ENCODE peak calls at places on chromosomes 5 and 9, in five cellular contexts. M, N, X, W and O are unnamed samples.

GRCh38 chr5:16390825-16391224 is 74.8 kb downstream of the ZNF622 start:
- DNase-seq in M (no peak), X (no peak), W (no peak), N (no peak), O (no peak)

GRCh38 chr5:144428326-144428725 is 257.7 kb downstream of the KCTD16 start:
- DNase-seq in X (no peak), N (no peak), M (no peak), W (no peak), O (no peak)

GRCh38 chr5:9173281-9174048 is 372.4 kb downstream of the SEMA5A start:
- DNase-seq in W (peak), X (no peak), N (no peak), M (peak), O (no peak)

GRCh38 chr5:102807878-102808502 is 52.9 kb downstream of the PAM start:
- DNase-seq in X (no peak), W (peak), M (no peak), N (no peak), O (no peak)

GRCh38 chr5:122457178-122457826 is 145.3 kb downstream of the SNCAIP start:
- DNase-seq in X (no peak), M (no peak), W (no peak), N (no peak), O (no peak)

GRCh38 chr5:127012933-127013332 is 17.4 kb downstream of the MARCHF3 start:
- DNase-seq in X (no peak), N (no peak), M (peak), W (peak), O (no peak)

GRCh38 chr5:173297813-173298212 is 30.4 kb downstream of the STC2 start:
- DNase-seq in N (no peak), X (no peak), M (no peak), W (no peak), O (no peak)

GRCh38 chr5:13385066-13385465 is 559.4 kb downstream of the DNAH5 start:
- DNase-seq in W (no peak), X (no peak), N (no peak), M (no peak), O (no peak)

GRCh38 chr9:80932181-80932580 is 757.2 kb downstream of the TLE1 start:
- DNase-seq in N (no peak), M (no peak), W (no peak), X (no peak), O (no peak)

GRCh38 chr5:565782-566445 is 41.7 kb upstream of the SLC9A3 start:
- DNase-seq in W (peak), M (no peak), N (peak), X (no peak), O (no peak)
- TF ChIP-seq CTCF in W (no peak), M (no peak), N (no peak), X (no peak), O (no peak)

DNA sequence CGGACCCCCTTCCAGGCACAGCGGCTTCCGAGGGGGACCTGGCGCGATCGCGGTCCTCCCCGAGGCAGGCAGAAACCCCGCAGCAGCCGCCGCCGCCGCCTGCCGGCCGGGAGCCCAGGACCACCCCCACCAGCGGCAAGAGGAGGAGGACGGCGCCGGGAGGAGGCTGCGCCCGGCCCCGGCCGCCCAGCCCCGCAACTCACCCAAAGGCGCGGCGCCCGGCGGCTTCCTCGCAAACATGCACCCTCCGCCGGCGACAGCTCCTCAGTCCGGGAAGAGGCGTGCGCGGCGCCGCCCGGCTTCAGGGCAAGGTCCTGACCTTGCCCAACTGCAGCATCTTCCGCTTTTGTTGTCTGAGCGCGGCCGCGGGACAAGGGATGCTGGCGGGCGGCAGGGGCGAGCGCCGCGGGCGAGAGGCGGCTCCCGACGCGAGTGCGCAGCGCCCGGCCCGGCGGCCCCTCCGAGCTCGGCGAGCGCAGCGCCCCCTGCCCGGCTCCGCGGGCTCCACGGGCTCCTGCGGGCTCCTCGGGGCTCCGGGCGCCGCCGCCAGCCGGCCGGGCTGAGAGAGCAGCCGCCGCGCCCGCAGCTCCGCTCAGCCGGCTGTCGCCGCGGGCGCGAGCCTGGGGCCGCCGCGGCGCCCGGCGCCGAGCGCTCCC is 504 bp downstream of the CTNND2 start:
- DNase-seq in N (no peak), M (peak), W (no peak), X (peak), O (peak)
- TF ChIP-seq CTCF in N (peak), M (no peak), W (no peak), X (peak), O (no peak)

DNA sequence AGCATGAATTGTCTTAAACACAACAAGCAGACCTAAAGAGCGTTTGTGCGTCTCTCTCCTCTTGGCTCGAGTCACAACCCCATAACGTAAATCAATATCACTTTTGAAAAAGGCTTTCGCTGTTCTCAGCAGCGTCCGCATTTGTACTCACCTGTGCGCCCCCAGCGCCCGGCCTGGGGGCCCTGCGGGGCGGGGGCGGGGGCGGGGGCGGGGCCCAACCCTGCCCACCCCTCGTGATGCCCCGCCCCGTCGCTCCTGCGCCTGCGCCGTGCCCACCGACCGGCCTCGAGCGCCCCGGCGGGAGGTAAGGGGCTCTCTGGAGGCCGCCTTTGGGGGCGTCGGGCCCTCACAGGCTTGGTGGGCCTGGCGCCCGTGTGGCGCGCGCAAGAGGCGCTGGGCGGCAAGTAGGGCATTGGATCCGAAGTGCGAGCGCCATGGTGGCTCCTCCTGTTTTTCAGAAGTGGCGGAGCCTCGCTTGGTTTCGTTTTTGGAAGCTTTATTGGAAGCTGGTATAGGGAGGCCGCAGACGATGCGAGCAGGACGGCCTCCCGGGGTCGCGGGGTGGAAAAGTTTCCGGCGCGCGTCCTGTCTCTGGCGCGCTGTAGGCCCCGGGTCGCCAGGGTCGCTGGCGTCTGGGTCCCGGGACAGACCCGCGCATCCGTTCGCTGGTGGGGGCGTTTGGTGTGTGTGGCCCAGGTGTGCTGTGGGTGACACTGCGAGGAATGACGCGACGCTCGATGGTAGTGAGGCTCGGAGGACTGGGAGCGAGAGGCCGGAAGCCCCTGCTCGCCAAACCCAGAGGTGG is at the start of gene STX17:
- DNase-seq in M (peak), X (peak), N (peak), W (peak), O (peak)
- TF ChIP-seq CTCF in M (no peak), X (no peak), N (no peak), W (no peak), O (no peak)

GRCh38 chr5:170791325-170791954 is 7.9 kb downstream of the GABRP start:
- DNase-seq in N (peak), M (peak), W (peak), X (peak), O (peak)
- TF ChIP-seq CTCF in N (peak), M (peak), W (peak), X (peak), O (peak)